ENCODE peak calls at places on chromosomes 2 and 18, in ten cellular contexts. One of them, this sample, is unnamed.

GRCh38 chr2:241895732-241896641 is 26.5 kb downstream of the RTP5 start:
- DNase-seq in heart left ventricle: peak; percentile 14
- DNase-seq in body of pancreas: peak; percentile 74
- DNase-seq in heart right ventricle: no peak
- DNase-seq in tibial artery: peak; percentile 20
- DNase-seq in lower lobe of right lung: peak; percentile 44
- DNase-seq in GM23338: no peak
- DNase-seq in IMR-90: peak; percentile 30
- DNase-seq in H1: peak; percentile 50
- DNase-seq in psoas muscle: peak; percentile 64
- DNase-seq in this sample: peak; percentile 51

GRCh38 chr2:240846881-240847601 is 21.6 kb upstream of the AGXT start:
- DNase-seq in heart left ventricle: no peak
- DNase-seq in body of pancreas: peak; percentile 50
- DNase-seq in heart right ventricle: no peak
- DNase-seq in tibial artery: no peak
- DNase-seq in lower lobe of right lung: no peak
- DNase-seq in GM23338: no peak
- DNase-seq in IMR-90: no peak
- DNase-seq in H1: no peak
- DNase-seq in psoas muscle: no peak
- DNase-seq in this sample: no peak

GRCh38 chr2:114111329-114111728 is 221.4 kb downstream of the ACTR3 start:
- DNase-seq in heart left ventricle: no peak
- DNase-seq in body of pancreas: no peak
- DNase-seq in heart right ventricle: no peak
- DNase-seq in tibial artery: no peak
- DNase-seq in lower lobe of right lung: no peak
- DNase-seq in GM23338: no peak
- DNase-seq in IMR-90: no peak
- DNase-seq in H1: no peak
- DNase-seq in psoas muscle: no peak
- DNase-seq in this sample: no peak

GRCh38 chr2:157061799-157062198 is 195.7 kb upstream of the GALNT5 start:
- DNase-seq in heart left ventricle: no peak
- DNase-seq in body of pancreas: no peak
- DNase-seq in heart right ventricle: no peak
- DNase-seq in tibial artery: no peak
- DNase-seq in lower lobe of right lung: no peak
- DNase-seq in GM23338: no peak
- DNase-seq in IMR-90: no peak
- DNase-seq in H1: no peak
- DNase-seq in psoas muscle: no peak
- DNase-seq in this sample: no peak

GRCh38 chr2:5290911-5291546 is 401.2 kb upstream of the SOX11 start:
- DNase-seq in heart left ventricle: no peak
- DNase-seq in body of pancreas: no peak
- DNase-seq in heart right ventricle: no peak
- DNase-seq in tibial artery: no peak
- DNase-seq in lower lobe of right lung: no peak
- DNase-seq in GM23338: no peak
- DNase-seq in IMR-90: no peak
- DNase-seq in H1: no peak
- DNase-seq in psoas muscle: no peak
- DNase-seq in this sample: no peak

GRCh38 chr2:62142054-62142453 is 53.9 kb upstream of the B3GNT2 start:
- DNase-seq in heart left ventricle: peak; percentile 32
- DNase-seq in body of pancreas: no peak
- DNase-seq in heart right ventricle: no peak
- DNase-seq in tibial artery: no peak
- DNase-seq in lower lobe of right lung: no peak
- DNase-seq in GM23338: no peak
- DNase-seq in IMR-90: no peak
- DNase-seq in H1: no peak
- DNase-seq in psoas muscle: no peak
- DNase-seq in this sample: no peak

GRCh38 chr18:77346446-77346845 is 96.8 kb downstream of the GALR1 start:
- DNase-seq in heart left ventricle: no peak
- DNase-seq in body of pancreas: no peak
- DNase-seq in heart right ventricle: no peak
- DNase-seq in tibial artery: no peak
- DNase-seq in lower lobe of right lung: no peak
- DNase-seq in GM23338: no peak
- DNase-seq in IMR-90: no peak
- DNase-seq in H1: no peak
- DNase-seq in psoas muscle: no peak
- DNase-seq in this sample: no peak

GRCh38 chr2:27262379-27263286 is at the start of gene SLC30A3:
- DNase-seq in heart left ventricle: peak; percentile 73
- DNase-seq in body of pancreas: peak; percentile 61
- DNase-seq in heart right ventricle: peak; percentile 77
- DNase-seq in tibial artery: peak; percentile 57
- DNase-seq in lower lobe of right lung: peak; percentile 74
- DNase-seq in GM23338: peak; percentile 74
- DNase-seq in IMR-90: no peak
- DNase-seq in H1: peak; percentile 80
- DNase-seq in psoas muscle: peak; percentile 78
- DNase-seq in this sample: peak; percentile 65

GRCh38 chr18:12654971-12655370 is 2.9 kb downstream of the SPIRE1 start:
- DNase-seq in heart left ventricle: no peak
- DNase-seq in body of pancreas: no peak
- DNase-seq in heart right ventricle: no peak
- DNase-seq in tibial artery: no peak
- DNase-seq in lower lobe of right lung: no peak
- DNase-seq in GM23338: no peak
- DNase-seq in IMR-90: no peak
- DNase-seq in H1: no peak
- DNase-seq in psoas muscle: no peak
- DNase-seq in this sample: no peak

GRCh38 chr18:12657048-12657848 is 659 bp downstream of the SPIRE1 start:
- DNase-seq in heart left ventricle: peak; percentile 49
- DNase-seq in body of pancreas: peak; percentile 44
- DNase-seq in heart right ventricle: peak; percentile 53
- DNase-seq in tibial artery: peak; percentile 36
- DNase-seq in lower lobe of right lung: peak; percentile 64
- DNase-seq in GM23338: peak; percentile 50
- DNase-seq in IMR-90: peak; percentile 48
- DNase-seq in H1: peak; percentile 54
- DNase-seq in psoas muscle: peak; percentile 69
- DNase-seq in this sample: peak; percentile 60

GRCh38 chr18:12651651-12652050 is 6.3 kb downstream of the SPIRE1 start:
- DNase-seq in heart left ventricle: no peak
- DNase-seq in body of pancreas: no peak
- DNase-seq in heart right ventricle: no peak
- DNase-seq in tibial artery: no peak
- DNase-seq in lower lobe of right lung: no peak
- DNase-seq in GM23338: peak; percentile 48
- DNase-seq in IMR-90: no peak
- DNase-seq in H1: no peak
- DNase-seq in psoas muscle: no peak
- DNase-seq in this sample: no peak

GRCh38 chr18:12656671-12657047 is 1.2 kb downstream of the SPIRE1 start:
- DNase-seq in heart left ventricle: no peak
- DNase-seq in body of pancreas: no peak
- DNase-seq in heart right ventricle: no peak
- DNase-seq in tibial artery: no peak
- DNase-seq in lower lobe of right lung: no peak
- DNase-seq in GM23338: no peak
- DNase-seq in IMR-90: peak; percentile 50
- DNase-seq in H1: no peak
- DNase-seq in psoas muscle: no peak
- DNase-seq in this sample: no peak

DNA sequence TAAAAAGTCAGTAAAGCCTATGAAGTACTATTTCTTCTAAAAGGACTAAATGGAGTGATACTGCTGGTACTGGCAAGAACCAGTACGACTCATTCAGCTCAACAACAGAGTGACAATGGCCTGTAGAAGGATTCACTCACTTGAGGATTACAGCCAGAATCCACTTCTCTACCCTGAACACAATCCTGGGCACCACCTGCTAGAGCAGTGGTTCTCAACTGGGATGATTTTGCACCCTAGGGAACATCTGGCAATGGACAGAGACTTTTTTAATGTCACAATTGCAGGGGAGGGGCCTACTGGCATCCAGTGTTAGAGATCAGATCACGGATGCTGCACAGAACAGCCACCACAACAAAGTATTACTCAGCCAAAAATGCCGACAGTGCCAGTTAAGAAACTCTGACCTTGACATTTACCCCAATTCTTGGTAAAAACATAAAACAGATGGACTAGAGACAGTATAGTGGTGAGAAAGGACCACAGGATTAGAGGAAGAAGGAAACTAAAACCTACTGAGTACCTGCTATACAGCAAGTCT is 5.0 kb downstream of the SPIRE1 start:
- DNase-seq in heart left ventricle: no peak
- DNase-seq in body of pancreas: no peak
- DNase-seq in heart right ventricle: no peak
- DNase-seq in tibial artery: no peak
- DNase-seq in lower lobe of right lung: no peak
- DNase-seq in GM23338: no peak
- DNase-seq in IMR-90: peak; percentile 46
- DNase-seq in H1: no peak
- DNase-seq in psoas muscle: no peak
- DNase-seq in this sample: peak; percentile 44
- H3K4me1 ChIP-seq in heart left ventricle: peaks cover 14% of the 10 kb centered on the region
- H3K4me1 ChIP-seq in body of pancreas: peaks cover 13% of the 10 kb centered on the region
- H3K4me1 ChIP-seq in heart right ventricle: peaks cover 37% of the 10 kb centered on the region
- H3K4me1 ChIP-seq in tibial artery: no peaks in the 10 kb centered on the region
- H3K4me1 ChIP-seq in lower lobe of right lung: peaks cover 31% of the 10 kb centered on the region
- H3K4me1 ChIP-seq in GM23338: peaks cover 31% of the 10 kb centered on the region
- H3K4me1 ChIP-seq in IMR-90: peaks cover 4% of the 10 kb centered on the region
- H3K4me1 ChIP-seq in H1: no peaks in the 10 kb centered on the region
- H3K4me1 ChIP-seq in psoas muscle: peaks cover 26% of the 10 kb centered on the region
- H3K4me1 ChIP-seq in this sample: peaks cover 67% of the 10 kb centered on the region

GRCh38 chr18:73150199-73150598 is 282.4 kb upstream of the NETO1 start:
- DNase-seq in heart left ventricle: no peak
- DNase-seq in body of pancreas: no peak
- DNase-seq in heart right ventricle: no peak
- DNase-seq in tibial artery: no peak
- DNase-seq in lower lobe of right lung: no peak
- DNase-seq in GM23338: peak; percentile 41
- DNase-seq in IMR-90: no peak
- DNase-seq in H1: no peak
- DNase-seq in psoas muscle: no peak
- DNase-seq in this sample: no peak
- TF ChIP-seq CTCF in heart left ventricle: no peak
- TF ChIP-seq CTCF in body of pancreas: no peak
- TF ChIP-seq CTCF in heart right ventricle: no peak
- TF ChIP-seq CTCF in tibial artery: no peak
- TF ChIP-seq CTCF in lower lobe of right lung: no peak
- TF ChIP-seq CTCF in GM23338: no peak
- TF ChIP-seq CTCF in IMR-90: no peak
- TF ChIP-seq CTCF in H1: peak; percentile 25
- TF ChIP-seq CTCF in psoas muscle: no peak
- TF ChIP-seq CTCF in this sample: no peak

DNA sequence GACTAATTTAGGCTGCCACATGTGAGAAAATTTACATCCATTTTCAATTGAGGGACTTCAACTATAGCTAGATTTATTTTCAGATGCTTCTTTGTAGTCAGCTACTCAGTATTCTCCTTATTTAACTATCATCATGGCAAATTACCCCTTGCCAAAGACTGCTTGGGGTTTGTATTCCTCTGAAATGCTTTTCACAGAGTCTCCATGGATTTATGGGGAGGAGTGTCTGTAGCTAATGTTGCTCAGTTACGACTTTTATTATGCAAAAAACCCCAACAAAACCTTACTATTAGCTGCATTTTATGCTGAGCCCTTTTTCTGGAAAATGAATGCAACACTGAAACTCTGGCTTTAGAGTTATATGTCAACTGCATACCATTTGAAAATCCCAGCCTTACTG is 78.6 kb downstream of the RFTN2 start:
- DNase-seq in heart left ventricle: no peak
- DNase-seq in body of pancreas: no peak
- DNase-seq in heart right ventricle: no peak
- DNase-seq in tibial artery: no peak
- DNase-seq in lower lobe of right lung: no peak
- DNase-seq in GM23338: no peak
- DNase-seq in IMR-90: no peak
- DNase-seq in H1: no peak
- DNase-seq in psoas muscle: no peak
- DNase-seq in this sample: no peak
- H3K4me3 ChIP-seq in heart left ventricle: no peak overlapping the region
- H3K4me3 ChIP-seq in body of pancreas: no peak overlapping the region
- H3K4me3 ChIP-seq in heart right ventricle: no peak overlapping the region
- H3K4me3 ChIP-seq in tibial artery: no peak overlapping the region
- H3K4me3 ChIP-seq in lower lobe of right lung: no peak overlapping the region
- H3K4me3 ChIP-seq in GM23338: no peak overlapping the region
- H3K4me3 ChIP-seq in IMR-90: no peak overlapping the region
- H3K4me3 ChIP-seq in H1: no peak overlapping the region
- H3K4me3 ChIP-seq in psoas muscle: no peak overlapping the region
- H3K4me3 ChIP-seq in this sample: no peak overlapping the region

DNA sequence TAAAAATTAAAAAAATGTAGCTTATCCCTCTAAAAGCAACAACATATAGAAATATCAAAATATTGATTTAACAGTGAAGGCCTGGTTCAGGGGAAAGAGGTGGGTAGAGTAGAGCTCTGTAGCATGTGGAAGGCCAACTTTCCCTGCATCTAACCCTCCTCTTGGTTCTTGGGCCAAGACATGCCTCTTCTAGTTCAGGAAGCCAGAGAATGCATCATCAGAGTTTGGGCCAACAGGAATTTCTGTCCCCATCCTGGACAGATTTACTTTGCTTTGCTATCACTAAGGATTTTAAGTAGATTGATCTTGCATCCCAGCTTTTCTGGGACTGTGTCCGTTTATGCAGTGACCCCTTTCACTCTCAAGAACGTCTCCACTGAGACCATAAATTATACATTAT is 333.6 kb downstream of the ALK start:
- DNase-seq in heart left ventricle: no peak
- DNase-seq in body of pancreas: no peak
- DNase-seq in heart right ventricle: no peak
- DNase-seq in tibial artery: no peak
- DNase-seq in lower lobe of right lung: no peak
- DNase-seq in GM23338: no peak
- DNase-seq in IMR-90: peak; percentile 15
- DNase-seq in H1: no peak
- DNase-seq in psoas muscle: no peak
- DNase-seq in this sample: no peak
- H3K4me1 ChIP-seq in heart left ventricle: no peaks in the 10 kb centered on the region
- H3K4me1 ChIP-seq in body of pancreas: no peaks in the 10 kb centered on the region
- H3K4me1 ChIP-seq in heart right ventricle: no peaks in the 10 kb centered on the region
- H3K4me1 ChIP-seq in tibial artery: no peaks in the 10 kb centered on the region
- H3K4me1 ChIP-seq in lower lobe of right lung: no peaks in the 10 kb centered on the region
- H3K4me1 ChIP-seq in GM23338: peaks cover 4% of the 10 kb centered on the region
- H3K4me1 ChIP-seq in IMR-90: no peaks in the 10 kb centered on the region
- H3K4me1 ChIP-seq in H1: no peaks in the 10 kb centered on the region
- H3K4me1 ChIP-seq in psoas muscle: no peaks in the 10 kb centered on the region
- H3K4me1 ChIP-seq in this sample: no peaks in the 10 kb centered on the region

GRCh38 chr2:52976132-52976949 is 791.3 kb upstream of the CHAC2 start:
- DNase-seq in heart left ventricle: no peak
- DNase-seq in body of pancreas: peak; percentile 20
- DNase-seq in heart right ventricle: no peak
- DNase-seq in tibial artery: no peak
- DNase-seq in lower lobe of right lung: no peak
- DNase-seq in GM23338: peak; percentile 75
- DNase-seq in IMR-90: peak; percentile 37
- DNase-seq in H1: peak; percentile 53
- DNase-seq in psoas muscle: no peak
- DNase-seq in this sample: no peak
- TF ChIP-seq CTCF in heart left ventricle: no peak
- TF ChIP-seq CTCF in body of pancreas: peak; percentile 56
- TF ChIP-seq CTCF in heart right ventricle: peak; percentile 12
- TF ChIP-seq CTCF in tibial artery: no peak
- TF ChIP-seq CTCF in lower lobe of right lung: peak; percentile 10
- TF ChIP-seq CTCF in GM23338: peak; percentile 85
- TF ChIP-seq CTCF in IMR-90: peak; percentile 73
- TF ChIP-seq CTCF in H1: peak; percentile 82
- TF ChIP-seq CTCF in psoas muscle: no peak
- TF ChIP-seq CTCF in this sample: no peak

This sample was measured in adrenal gland.